ENCODE peak calls at places on chromosome 16, in four cellular contexts. J is MM.1S, D is mucosa of descending colon, O is IMR-90. N is an unnamed sample. For H3K9me3, the result is how much of the 10 kb centered on the place peaks cover.

GRCh38 chr16:85963746-85964370 is 64.9 kb downstream of the IRF8 start:
- DNase-seq in D (no peak), J (no peak), O (no peak), N (no peak)

GRCh38 chr16:67150058-67150832 is 553 bp downstream of the B3GNT9 start:
- DNase-seq in O (peak), D (peak), J (peak), N (peak)

GRCh38 chr16:88700636-88701482 is 5.3 kb downstream of the RNF166 start:
- DNase-seq in J (peak), D (peak), O (peak), N (peak)

GRCh38 chr16:82643136-82643535 is 16.4 kb downstream of the CDH13 start:
- DNase-seq in J (peak), O (no peak), D (no peak), N (no peak)

GRCh38 chr16:88456356-88457292 is 3.5 kb downstream of the ZFPM1 start:
- DNase-seq in O (no peak), D (no peak), J (no peak), N (no peak)

GRCh38 chr16:8972843-8973586 is 9.3 kb upstream of the USP7 start:
- DNase-seq in J (no peak), O (peak), D (no peak), N (peak)

GRCh38 chr16:81321039-81321438 is 6.3 kb downstream of the GAN start:
- DNase-seq in D (no peak), J (no peak), O (no peak), N (no peak)

GRCh38 chr16:51490866-51491265 is 339.8 kb upstream of the SALL1 start:
- DNase-seq in O (no peak), D (no peak), J (no peak), N (no peak)

GRCh38 chr16:23359092-23359760 is 57.1 kb downstream of the SCNN1B start:
- DNase-seq in O (peak), D (no peak), J (no peak), N (no peak)

GRCh38 chr16:49664221-49665215 is 191.4 kb downstream of the ZNF423 start:
- DNase-seq in O (no peak), J (no peak), D (peak), N (peak)

GRCh38 chr16:73054732-73055481 is 7.0 kb upstream of the ZFHX3 start:
- DNase-seq in J (no peak), O (peak), D (no peak), N (no peak)

GRCh38 chr16:82639666-82640336 is 13.0 kb downstream of the CDH13 start:
- DNase-seq in O (peak), D (peak), J (peak), N (no peak)

GRCh38 chr16:3401719-3402397 is 843 bp downstream of the ZNF174 start:
- DNase-seq in O (peak), D (no peak), J (no peak), N (no peak)

GRCh38 chr16:74800216-74800871 is 25.7 kb upstream of the FA2H start:
- DNase-seq in D (no peak), O (no peak), J (no peak), N (no peak)

GRCh38 chr16:24540575-24541240 is 1.3 kb downstream of the RBBP6 start:
- DNase-seq in D (no peak), J (peak), O (peak), N (no peak)

GRCh38 chr16:8966781-8967436 is 3.2 kb upstream of the USP7 start:
- DNase-seq in J (no peak), O (no peak), D (no peak), N (no peak)

GRCh38 chr16:22687031-22687530 is 126.9 kb upstream of the HS3ST2 start:
- DNase-seq in J (no peak), O (no peak), D (no peak), N (no peak)

GRCh38 chr16:17474037-17474436 is 3.3 kb upstream of the XYLT1 start:
- DNase-seq in O (no peak), J (no peak), D (no peak), N (no peak)

GRCh38 chr16:6349725-6350124 is 982.9 kb upstream of the RBFOX1 start:
- DNase-seq in J (no peak), D (no peak), O (no peak), N (no peak)

GRCh38 chr16:6863135-6863534 is 469.5 kb upstream of the RBFOX1 start:
- DNase-seq in D (no peak), O (no peak), J (no peak), N (no peak)

GRCh38 chr16:67187175-67187900 is 2.6 kb downstream of the EXOC3L1 start:
- DNase-seq in D (no peak), J (no peak), O (no peak), N (no peak)

GRCh38 chr16:20879175-20880053 is 20.7 kb downstream of the DCUN1D3 start:
- DNase-seq in J (no peak), O (peak), D (no peak), N (no peak)

GRCh38 chr16:89869911-89870310 is 3.5 kb upstream of the TCF25 start:
- DNase-seq in D (no peak), O (no peak), J (no peak), N (no peak)

GRCh38 chr16:4081577-4082021 is 34.6 kb downstream of the ADCY9 start:
- DNase-seq in J (no peak), O (peak), D (no peak), N (no peak)

GRCh38 chr16:11556945-11557720 is 29.6 kb downstream of the LITAF start:
- DNase-seq in D (no peak), O (no peak), J (peak), N (no peak)

GRCh38 chr16:868386-868755 is 67.8 kb upstream of the GNG13 start:
- DNase-seq in D (peak), O (no peak), J (no peak), N (peak)

GRCh38 chr16:46673320-46674013 is 15.5 kb downstream of the VPS35 start:
- DNase-seq in D (no peak), O (peak), J (peak), N (no peak)

GRCh38 chr16:27240948-27241531 is 27.5 kb downstream of the NSMCE1 start:
- DNase-seq in O (peak), J (no peak), D (no peak), N (no peak)

GRCh38 chr16:24178496-24178895 is 77.6 kb upstream of the CACNG3 start:
- DNase-seq in J (no peak), O (no peak), D (no peak), N (no peak)

GRCh38 chr16:66370786-66371684 is 4.5 kb downstream of the CDH5 start:
- DNase-seq in D (no peak), O (no peak), J (no peak), N (peak)

GRCh38 chr16:567362-568256 is 804 bp downstream of the NHLRC4 start:
- DNase-seq in D (no peak), O (no peak), J (no peak), N (no peak)

GRCh38 chr16:25158401-25158800 is 46.9 kb downstream of the LCMT1 start:
- DNase-seq in D (no peak), J (no peak), O (peak), N (no peak)

GRCh38 chr16:4316732-4317461 is 1.0 kb downstream of the GLIS2 start:
- DNase-seq in O (no peak), J (no peak), D (no peak), N (peak)

GRCh38 chr16:62853887-62854286 is 817.6 kb upstream of the CDH8 start:
- DNase-seq in D (no peak), O (no peak), J (no peak), N (no peak)

GRCh38 chr16:58201163-58201562 is 3.3 kb upstream of the CSNK2A2 start:
- DNase-seq in J (no peak), D (no peak), O (no peak), N (no peak)

GRCh38 chr16:58200398-58200797 is 2.5 kb upstream of the CSNK2A2 start:
- DNase-seq in O (no peak), D (no peak), J (no peak), N (no peak)

GRCh38 chr16:58211245-58211644 is 13.3 kb upstream of the CSNK2A2 start:
- DNase-seq in D (no peak), O (no peak), J (no peak), N (no peak)

DNA sequence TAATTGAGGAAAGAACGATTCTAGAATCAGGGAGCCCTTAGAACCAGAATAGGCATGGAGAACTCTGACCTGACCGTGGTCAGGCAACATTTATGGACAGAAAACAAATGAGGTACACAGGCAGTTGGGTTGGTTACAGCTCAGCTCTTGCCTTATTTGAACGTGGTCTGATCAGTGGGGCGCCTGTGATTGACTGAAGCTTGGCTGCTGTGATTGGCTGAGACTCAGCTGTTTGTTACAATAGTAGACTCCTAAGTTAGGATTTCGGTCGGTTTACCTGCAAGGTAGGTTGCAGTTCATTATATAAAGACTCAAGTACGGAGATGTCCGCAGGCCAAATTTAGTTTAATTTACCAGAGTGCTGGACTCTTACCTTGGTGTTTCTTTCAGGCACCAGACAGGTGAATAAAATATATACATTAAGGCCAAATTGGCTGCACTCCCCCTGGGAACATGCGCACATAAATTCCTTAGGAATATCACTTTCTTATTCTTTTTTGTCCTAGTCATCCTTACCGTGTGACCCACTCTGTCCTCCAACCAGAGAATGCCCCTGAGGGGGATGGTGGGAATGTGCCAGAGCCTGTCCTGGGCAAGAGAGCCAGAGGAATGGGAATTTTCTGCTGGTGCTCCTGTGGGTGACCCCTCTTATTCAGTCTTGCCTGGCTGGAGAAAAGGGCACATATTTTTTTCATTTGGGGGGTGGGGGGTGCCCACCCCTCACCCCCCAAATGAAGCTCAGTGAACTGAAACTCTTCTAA is 7.5 kb upstream of the CSNK2A2 start:
- DNase-seq in J (no peak), D (no peak), O (no peak), N (no peak)
- H3K4me3 ChIP-seq in J (no peak), D (no peak), O (no peak), N (no peak)

GRCh38 chr16:30152517-30152916 is 29.5 kb upstream of the MAPK3 start:
- DNase-seq in J (no peak), D (peak), O (no peak), N (no peak)
- H3K9me3 ChIP-seq in J (under half), D (under half), O (under half), N (under half)

DNA sequence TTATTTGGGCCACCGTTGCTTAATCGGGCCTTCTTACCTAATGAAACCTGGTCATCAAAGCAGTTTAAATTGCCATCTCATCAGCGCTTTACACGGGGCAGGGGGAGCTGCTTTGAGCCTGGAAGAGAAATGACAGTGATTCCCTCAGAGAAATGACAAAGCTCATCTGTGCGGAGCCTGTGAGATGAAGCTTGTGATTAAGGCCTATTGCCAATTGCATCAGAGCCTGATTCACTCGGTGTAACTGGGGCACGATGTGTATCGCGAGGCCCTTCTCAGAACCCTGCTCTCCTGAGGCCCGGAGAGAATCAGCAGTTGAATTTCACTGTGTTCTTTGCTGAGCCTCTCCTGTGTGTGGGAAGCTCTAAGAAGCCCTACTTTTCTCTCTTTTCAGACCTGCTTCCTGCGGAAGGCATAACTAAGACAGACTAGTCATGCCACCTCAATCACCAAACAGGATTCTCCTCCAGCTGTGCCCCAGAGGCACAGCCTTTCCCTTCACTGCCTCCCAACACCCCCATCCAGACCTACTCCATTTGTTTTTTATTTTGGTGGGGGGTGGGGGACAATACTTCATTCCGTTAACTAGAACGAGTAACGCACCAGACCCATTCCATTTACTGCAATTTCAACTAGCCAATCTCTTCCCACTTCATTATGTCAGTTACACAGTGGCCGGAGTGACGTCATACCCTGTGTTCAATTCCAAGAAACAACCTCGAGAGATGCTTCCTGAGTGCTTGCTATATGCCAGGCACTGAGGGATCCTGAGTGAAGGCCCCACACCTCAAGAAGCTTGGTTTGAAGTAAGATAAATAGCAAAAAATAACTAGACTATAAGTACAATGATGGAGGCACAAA is 8.9 kb upstream of the SIAH1 start:
- DNase-seq in O (peak), J (no peak), D (no peak), N (no peak)
- H3K4me3 ChIP-seq in O (no peak), J (no peak), D (no peak), N (no peak)

DNA sequence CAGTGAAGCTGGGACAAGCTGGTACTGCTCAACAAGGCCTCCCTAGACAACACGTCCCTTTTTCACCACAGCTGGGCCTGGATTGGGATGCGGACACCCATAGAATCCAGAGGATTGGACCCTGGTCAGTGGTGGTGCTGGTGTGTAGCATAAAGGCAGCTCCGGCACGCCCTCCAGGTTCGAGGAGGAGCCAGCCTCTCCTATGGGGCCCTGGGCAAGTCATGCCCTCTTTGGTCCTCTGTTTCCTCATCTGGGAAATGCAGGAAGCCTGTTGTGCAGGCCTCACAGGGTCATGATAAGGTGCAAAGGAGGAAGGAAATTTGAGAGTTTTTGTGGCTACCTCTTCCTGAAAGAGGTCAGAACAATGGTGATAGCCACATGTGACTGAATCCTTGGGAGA is 1741.7 kb downstream of the TP53TG3F start:
- DNase-seq in D (no peak), O (no peak), J (no peak), N (no peak)
- H3K9me3 ChIP-seq in D (half or more), O (under half), J (under half), N (under half)

DNA sequence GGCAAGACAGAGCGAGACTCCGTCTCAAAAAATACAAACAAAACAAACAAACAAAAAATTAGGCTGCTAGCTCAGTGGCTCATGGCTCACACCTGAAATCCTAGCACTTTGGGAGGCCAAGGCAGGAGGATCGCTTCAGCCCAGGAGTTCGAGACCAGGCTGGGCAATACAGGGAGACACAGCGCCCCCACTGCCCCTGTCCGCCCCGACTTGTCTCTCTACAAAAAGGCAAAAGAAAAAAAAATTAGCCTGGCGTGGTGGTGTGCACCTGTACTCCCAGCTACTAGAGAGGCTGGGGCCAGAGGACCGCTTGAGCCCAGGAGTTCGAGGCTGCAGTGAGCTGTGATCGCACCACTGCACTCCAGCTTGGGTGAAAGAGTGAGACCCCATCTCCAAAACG is 531 bp upstream of the CDH1 start:
- DNase-seq in J (no peak), O (no peak), D (peak), N (no peak)
- H3K4me3 ChIP-seq in J (no peak), O (no peak), D (no peak), N (no peak)

GRCh38 chr16:35319536-35320192 is 1860.3 kb downstream of the TP53TG3F start:
- DNase-seq in D (no peak), J (no peak), O (no peak), N (no peak)
- H3K9me3 ChIP-seq in D (half or more), J (under half), O (under half), N (under half)

N was measured in aorta.